ENCODE peak calls at places on chromosomes 1 and 21, in six cellular contexts. H is A549, Q is K562, T is SK-N-SH, F is GM12878, J is HepG2. Y is an unnamed sample.

GRCh38 chr1:221782970-221783369 is 41.1 kb upstream of the DUSP10 start:
- DNase-seq in H (no peak), Q (no peak), T (no peak), F (no peak), J (no peak), Y (no peak)

GRCh38 chr1:9558271-9558945 is 19.1 kb downstream of the SLC25A33 start:
- DNase-seq in H (no peak), Q (no peak), T (no peak), F (no peak), J (no peak), Y (no peak)

GRCh38 chr1:213649373-213649772 is 338.4 kb upstream of the PROX1 start:
- DNase-seq in H (no peak), Q (peak; percentile 2), T (no peak), F (no peak), J (no peak), Y (no peak)

GRCh38 chr21:37732927-37733326 is 183.3 kb downstream of the KCNJ6 start:
- DNase-seq in H (no peak), Q (no peak), T (no peak), F (no peak), J (no peak), Y (no peak)

GRCh38 chr21:32516729-32517649 is 68.3 kb downstream of the TCP10L start:
- DNase-seq in H (no peak), Q (no peak), T (no peak), F (no peak), J (no peak), Y (no peak)

GRCh38 chr1:200153277-200154055 is 126.0 kb downstream of the NR5A2 start:
- DNase-seq in H (no peak), Q (no peak), T (no peak), F (peak; percentile 79), J (no peak), Y (no peak)

GRCh38 chr1:100038401-100039306 is 68.9 kb downstream of the SLC35A3 start:
- DNase-seq in H (no peak), Q (peak; percentile 59), T (peak; percentile 82), F (no peak), J (peak; percentile 35), Y (peak; percentile 73)

GRCh38 chr1:210754931-210755670 is 378.8 kb downstream of the KCNH1 start:
- DNase-seq in H (no peak), Q (no peak), T (peak; percentile 36), F (no peak), J (no peak), Y (no peak)

GRCh38 chr1:221053889-221054288 is 174.6 kb downstream of the HLX start:
- DNase-seq in H (no peak), Q (no peak), T (no peak), F (no peak), J (no peak), Y (no peak)

GRCh38 chr1:53517821-53518352 is 58.7 kb downstream of the DMRTB1 start:
- DNase-seq in H (no peak), Q (no peak), T (no peak), F (no peak), J (no peak), Y (no peak)

GRCh38 chr1:218344814-218345672 is at the start of gene TGFB2:
- DNase-seq in H (peak; percentile 55), Q (peak; percentile 55), T (no peak), F (no peak), J (no peak), Y (no peak)

GRCh38 chr1:3234281-3234680 is 165.3 kb downstream of the PRDM16 start:
- DNase-seq in H (no peak), Q (no peak), T (no peak), F (no peak), J (no peak), Y (no peak)

GRCh38 chr1:201180133-201180532 is 10.5 kb upstream of the IGFN1 start:
- DNase-seq in H (no peak), Q (no peak), T (no peak), F (no peak), J (no peak), Y (no peak)

GRCh38 chr21:41564871-41565281 is 56.9 kb upstream of the TMPRSS2 start:
- DNase-seq in H (no peak), Q (no peak), T (no peak), F (no peak), J (peak; percentile 7), Y (no peak)

GRCh38 chr1:227395391-227396028 is 77.2 kb upstream of the CDC42BPA start:
- DNase-seq in H (no peak), Q (no peak), T (no peak), F (no peak), J (no peak), Y (no peak)

GRCh38 chr1:41492341-41492848 is 7.9 kb upstream of the EDN2 start:
- DNase-seq in H (no peak), Q (peak; percentile 79), T (no peak), F (no peak), J (no peak), Y (peak; percentile 88)

GRCh38 chr1:116433283-116434257 is 60.5 kb downstream of the ATP1A1 start:
- DNase-seq in H (no peak), Q (peak; percentile 40), T (no peak), F (no peak), J (peak; percentile 93), Y (no peak)

GRCh38 chr1:40267767-40268187 is 9.7 kb downstream of the ZMPSTE24 start:
- DNase-seq in H (no peak), Q (no peak), T (no peak), F (no peak), J (no peak), Y (no peak)

GRCh38 chr1:100924212-100924611 is 28.3 kb downstream of the SLC30A7 start:
- DNase-seq in H (no peak), Q (no peak), T (no peak), F (no peak), J (no peak), Y (no peak)

GRCh38 chr1:172497230-172497629 is 35.7 kb upstream of the SUCO start:
- DNase-seq in H (peak; percentile 3), Q (no peak), T (peak; percentile 32), F (no peak), J (peak; percentile 52), Y (peak; percentile 23)

GRCh38 chr1:227959325-227959860 is 11.7 kb upstream of the WNT9A start:
- DNase-seq in H (no peak), Q (no peak), T (no peak), F (no peak), J (no peak), Y (no peak)

GRCh38 chr1:103457856-103458255 is 67.6 kb upstream of the RNPC3 start:
- DNase-seq in H (no peak), Q (no peak), T (no peak), F (no peak), J (no peak), Y (peak; percentile 41)

GRCh38 chr1:244851546-244852231 is 12.7 kb downstream of the HNRNPU start:
- DNase-seq in H (no peak), Q (no peak), T (no peak), F (no peak), J (no peak), Y (no peak)

GRCh38 chr1:28073867-28074266 is 14.5 kb downstream of the EYA3 start:
- DNase-seq in H (no peak), Q (no peak), T (no peak), F (no peak), J (no peak), Y (no peak)

GRCh38 chr1:9161963-9162362 is 33.1 kb upstream of the GPR157 start:
- DNase-seq in H (no peak), Q (no peak), T (no peak), F (no peak), J (no peak), Y (no peak)

GRCh38 chr1:44288883-44289282 is 66.2 kb downstream of the ERI3 start:
- DNase-seq in H (no peak), Q (no peak), T (no peak), F (no peak), J (no peak), Y (no peak)

GRCh38 chr1:44292641-44293040 is 62.4 kb downstream of the ERI3 start:
- DNase-seq in H (no peak), Q (no peak), T (no peak), F (no peak), J (no peak), Y (no peak)

GRCh38 chr1:44293761-44294315 is 61.2 kb downstream of the ERI3 start:
- DNase-seq in H (no peak), Q (no peak), T (peak; percentile 51), F (no peak), J (no peak), Y (no peak)

GRCh38 chr1:44289530-44289929 is 65.5 kb downstream of the ERI3 start:
- DNase-seq in H (no peak), Q (no peak), T (no peak), F (no peak), J (no peak), Y (no peak)

GRCh38 chr1:44290250-44291094 is 64.6 kb downstream of the ERI3 start:
- DNase-seq in H (no peak), Q (peak; percentile 89), T (no peak), F (no peak), J (no peak), Y (no peak)
- TF ChIP-seq CHD2 in H (no peak), Q (no peak), T (no peak), F (no peak), J (no peak), Y (no peak)

GRCh38 chr1:231091853-231092301 is 51.8 kb upstream of the FAM89A start:
- DNase-seq in H (peak; percentile 44), Q (peak; percentile 74), T (no peak), F (no peak), J (peak; percentile 40), Y (peak; percentile 33)
- TF ChIP-seq CHD2 in H (no peak), Q (no peak), T (no peak), F (no peak), J (no peak), Y (no peak)

DNA sequence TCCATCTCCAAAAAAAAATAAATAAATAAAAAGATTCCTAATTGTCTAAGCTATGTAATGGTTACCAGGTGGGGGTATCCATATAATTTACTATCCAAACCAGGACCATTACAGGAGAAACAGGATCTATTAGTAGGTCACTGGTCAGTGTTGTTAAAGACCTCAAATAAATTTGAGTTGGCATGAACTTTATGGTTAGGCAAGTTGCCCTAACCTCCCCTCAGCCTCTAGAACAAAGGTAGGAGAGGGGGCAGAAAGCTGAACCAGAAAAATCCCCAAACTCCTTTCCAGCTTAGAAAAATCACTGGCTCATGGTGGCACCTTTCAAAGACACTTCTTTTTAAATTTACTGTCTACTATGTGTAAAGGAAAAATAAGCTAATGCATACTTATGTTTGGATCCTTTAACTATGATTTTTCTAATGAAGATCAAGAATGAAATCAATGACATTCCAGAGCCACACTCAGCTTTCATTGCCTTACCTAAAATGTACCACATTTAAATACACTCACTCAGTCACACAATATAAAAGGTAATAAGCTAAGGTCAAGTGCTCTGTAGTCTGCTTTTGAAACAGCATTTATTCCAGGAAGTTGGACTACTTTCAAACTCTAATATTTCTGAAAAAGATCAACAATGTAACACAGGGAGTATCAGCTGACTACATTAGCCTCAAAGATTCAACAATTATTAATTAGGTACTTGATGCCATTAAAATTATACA is 13.8 kb downstream of the EIF4G3 start:
- DNase-seq in H (no peak), Q (no peak), T (no peak), F (no peak), J (no peak), Y (no peak)
- TF ChIP-seq CHD2 in H (no peak), Q (no peak), T (no peak), F (no peak), J (no peak), Y (no peak)

GRCh38 chr1:64980745-64981601 is 14.6 kb upstream of the JAK1 start:
- DNase-seq in H (no peak), Q (no peak), T (no peak), F (no peak), J (peak; percentile 70), Y (no peak)
- TF ChIP-seq CHD2 in H (no peak), Q (no peak), T (no peak), F (no peak), J (no peak), Y (no peak)

Y was measured in H1.